ENCODE peak calls at places on chromosomes 3 and 15, in eight cellular contexts. One of them, this sample, is unnamed.

GRCh38 chr15:100834731-100835130 is 44.9 kb upstream of the ALDH1A3 start:
- DNase-seq in stomach: no peak
- DNase-seq in cardiac muscle cell: no peak
- DNase-seq in heart right ventricle: no peak
- DNase-seq in lower lobe of right lung: no peak
- DNase-seq in tibial artery: no peak
- DNase-seq in heart left ventricle: no peak
- DNase-seq in upper lobe of right lung: no peak
- DNase-seq in this sample: no peak

GRCh38 chr3:47123857-47124256 is 40.1 kb downstream of the SETD2 start:
- DNase-seq in tibial artery: no peak
- DNase-seq in cardiac muscle cell: no peak
- DNase-seq in stomach: no peak
- DNase-seq in heart left ventricle: no peak
- DNase-seq in lower lobe of right lung: no peak
- DNase-seq in heart right ventricle: no peak
- DNase-seq in upper lobe of right lung: no peak
- DNase-seq in this sample: no peak

GRCh38 chr3:97265237-97266005 is 451.0 kb downstream of the EPHA6 start:
- DNase-seq in stomach: no peak
- DNase-seq in lower lobe of right lung: no peak
- DNase-seq in heart right ventricle: no peak
- DNase-seq in upper lobe of right lung: no peak
- DNase-seq in heart left ventricle: no peak
- DNase-seq in tibial artery: no peak
- DNase-seq in cardiac muscle cell: no peak
- DNase-seq in this sample: no peak

GRCh38 chr3:45487508-45487907 is 99.1 kb downstream of the LARS2 start:
- DNase-seq in lower lobe of right lung: no peak
- DNase-seq in tibial artery: no peak
- DNase-seq in stomach: no peak
- DNase-seq in heart left ventricle: no peak
- DNase-seq in heart right ventricle: no peak
- DNase-seq in upper lobe of right lung: no peak
- DNase-seq in cardiac muscle cell: no peak
- DNase-seq in this sample: no peak

GRCh38 chr3:187997490-187997889 is 156.5 kb upstream of the LPP start:
- DNase-seq in tibial artery: no peak
- DNase-seq in heart right ventricle: no peak
- DNase-seq in cardiac muscle cell: no peak
- DNase-seq in upper lobe of right lung: no peak
- DNase-seq in heart left ventricle: no peak
- DNase-seq in lower lobe of right lung: no peak
- DNase-seq in stomach: no peak
- DNase-seq in this sample: no peak

GRCh38 chr15:37102315-37103021 is 2.1 kb upstream of the MEIS2 start:
- DNase-seq in tibial artery: no peak
- DNase-seq in upper lobe of right lung: no peak
- DNase-seq in stomach: no peak
- DNase-seq in lower lobe of right lung: no peak
- DNase-seq in heart right ventricle: no peak
- DNase-seq in heart left ventricle: no peak
- DNase-seq in cardiac muscle cell: no peak
- DNase-seq in this sample: peak; percentile 47

GRCh38 chr15:56492786-56493555 is 28.0 kb upstream of the MNS1 start:
- DNase-seq in tibial artery: no peak
- DNase-seq in cardiac muscle cell: no peak
- DNase-seq in heart left ventricle: no peak
- DNase-seq in heart right ventricle: no peak
- DNase-seq in lower lobe of right lung: no peak
- DNase-seq in upper lobe of right lung: no peak
- DNase-seq in stomach: no peak
- DNase-seq in this sample: no peak

GRCh38 chr3:80769683-80770082 is 991.8 kb downstream of the GBE1 start:
- DNase-seq in lower lobe of right lung: no peak
- DNase-seq in tibial artery: no peak
- DNase-seq in cardiac muscle cell: no peak
- DNase-seq in stomach: no peak
- DNase-seq in heart right ventricle: no peak
- DNase-seq in heart left ventricle: no peak
- DNase-seq in upper lobe of right lung: no peak
- DNase-seq in this sample: no peak

GRCh38 chr3:12286504-12286903 is 2.4 kb upstream of the PPARG start:
- DNase-seq in upper lobe of right lung: no peak
- DNase-seq in heart left ventricle: no peak
- DNase-seq in cardiac muscle cell: no peak
- DNase-seq in stomach: no peak
- DNase-seq in tibial artery: no peak
- DNase-seq in heart right ventricle: no peak
- DNase-seq in lower lobe of right lung: no peak
- DNase-seq in this sample: no peak

GRCh38 chr3:38168988-38169363 is 3.6 kb downstream of the OXSR1 start:
- DNase-seq in upper lobe of right lung: no peak
- DNase-seq in heart left ventricle: no peak
- DNase-seq in lower lobe of right lung: no peak
- DNase-seq in tibial artery: no peak
- DNase-seq in heart right ventricle: no peak
- DNase-seq in stomach: no peak
- DNase-seq in cardiac muscle cell: no peak
- DNase-seq in this sample: no peak

GRCh38 chr3:106699093-106699492 is 678.1 kb upstream of the CCDC54 start:
- DNase-seq in cardiac muscle cell: no peak
- DNase-seq in lower lobe of right lung: no peak
- DNase-seq in stomach: no peak
- DNase-seq in tibial artery: no peak
- DNase-seq in heart left ventricle: no peak
- DNase-seq in upper lobe of right lung: no peak
- DNase-seq in heart right ventricle: no peak
- DNase-seq in this sample: no peak

GRCh38 chr3:46665763-46666470 is 27.6 kb downstream of the ALS2CL start:
- DNase-seq in heart right ventricle: no peak
- DNase-seq in stomach: peak; percentile 25
- DNase-seq in lower lobe of right lung: peak; percentile 29
- DNase-seq in upper lobe of right lung: peak; percentile 41
- DNase-seq in cardiac muscle cell: no peak
- DNase-seq in heart left ventricle: no peak
- DNase-seq in tibial artery: no peak
- DNase-seq in this sample: peak; percentile 4

GRCh38 chr3:96259-96658 is 100.3 kb upstream of the CHL1 start:
- DNase-seq in heart right ventricle: no peak
- DNase-seq in upper lobe of right lung: no peak
- DNase-seq in stomach: no peak
- DNase-seq in lower lobe of right lung: no peak
- DNase-seq in heart left ventricle: no peak
- DNase-seq in cardiac muscle cell: no peak
- DNase-seq in tibial artery: no peak
- DNase-seq in this sample: no peak

GRCh38 chr3:80244390-80244789 is 476.6 kb upstream of the ROBO1 start:
- DNase-seq in upper lobe of right lung: no peak
- DNase-seq in heart left ventricle: no peak
- DNase-seq in cardiac muscle cell: no peak
- DNase-seq in tibial artery: no peak
- DNase-seq in stomach: no peak
- DNase-seq in lower lobe of right lung: no peak
- DNase-seq in heart right ventricle: peak; percentile 8
- DNase-seq in this sample: no peak

GRCh38 chr3:47054414-47054813 is 74.9 kb downstream of the NBEAL2 start:
- DNase-seq in lower lobe of right lung: no peak
- DNase-seq in cardiac muscle cell: no peak
- DNase-seq in upper lobe of right lung: no peak
- DNase-seq in tibial artery: no peak
- DNase-seq in stomach: no peak
- DNase-seq in heart right ventricle: no peak
- DNase-seq in heart left ventricle: no peak
- DNase-seq in this sample: no peak

GRCh38 chr3:132554437-132554836 is 42.6 kb upstream of the ACKR4 start:
- DNase-seq in stomach: peak; percentile 48
- DNase-seq in heart left ventricle: no peak
- DNase-seq in cardiac muscle cell: no peak
- DNase-seq in heart right ventricle: no peak
- DNase-seq in lower lobe of right lung: no peak
- DNase-seq in tibial artery: no peak
- DNase-seq in upper lobe of right lung: no peak
- DNase-seq in this sample: no peak

GRCh38 chr3:39108309-39108708 is 829 bp downstream of the TTC21A start:
- DNase-seq in lower lobe of right lung: no peak
- DNase-seq in heart right ventricle: no peak
- DNase-seq in cardiac muscle cell: no peak
- DNase-seq in tibial artery: no peak
- DNase-seq in stomach: no peak
- DNase-seq in upper lobe of right lung: no peak
- DNase-seq in heart left ventricle: no peak
- DNase-seq in this sample: no peak

DNA sequence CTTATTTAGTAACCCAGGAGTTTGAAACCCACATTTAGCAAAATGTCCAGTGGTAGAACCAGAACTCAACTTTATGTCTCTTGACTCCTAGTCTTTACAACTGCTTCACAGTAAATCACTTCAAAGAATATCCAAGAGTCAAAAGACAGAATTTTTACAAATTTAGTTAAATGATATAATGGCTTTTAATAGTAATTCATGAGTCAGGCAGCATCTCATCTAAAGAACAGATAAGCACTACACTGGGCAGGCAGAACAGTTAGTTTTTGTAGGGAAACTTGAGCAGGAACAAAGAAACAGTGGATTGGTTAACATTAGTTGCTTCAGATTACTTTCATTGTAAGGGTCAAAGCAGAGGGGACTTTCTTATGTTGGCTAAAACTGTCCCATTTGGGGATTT is 120.2 kb downstream of the NEO1 start:
- DNase-seq in heart left ventricle: no peak
- DNase-seq in tibial artery: no peak
- DNase-seq in lower lobe of right lung: no peak
- DNase-seq in cardiac muscle cell: no peak
- DNase-seq in stomach: no peak
- DNase-seq in heart right ventricle: no peak
- DNase-seq in upper lobe of right lung: no peak
- DNase-seq in this sample: no peak
- H3K27me3 ChIP-seq in heart left ventricle: no peaks in the 10 kb centered on the region
- H3K27me3 ChIP-seq in tibial artery: no peaks in the 10 kb centered on the region
- H3K27me3 ChIP-seq in lower lobe of right lung: no peaks in the 10 kb centered on the region
- H3K27me3 ChIP-seq in cardiac muscle cell: no peaks in the 10 kb centered on the region
- H3K27me3 ChIP-seq in stomach: no peaks in the 10 kb centered on the region
- H3K27me3 ChIP-seq in heart right ventricle: no peaks in the 10 kb centered on the region
- H3K27me3 ChIP-seq in upper lobe of right lung: no peaks in the 10 kb centered on the region
- H3K27me3 ChIP-seq in this sample: no peaks in the 10 kb centered on the region

DNA sequence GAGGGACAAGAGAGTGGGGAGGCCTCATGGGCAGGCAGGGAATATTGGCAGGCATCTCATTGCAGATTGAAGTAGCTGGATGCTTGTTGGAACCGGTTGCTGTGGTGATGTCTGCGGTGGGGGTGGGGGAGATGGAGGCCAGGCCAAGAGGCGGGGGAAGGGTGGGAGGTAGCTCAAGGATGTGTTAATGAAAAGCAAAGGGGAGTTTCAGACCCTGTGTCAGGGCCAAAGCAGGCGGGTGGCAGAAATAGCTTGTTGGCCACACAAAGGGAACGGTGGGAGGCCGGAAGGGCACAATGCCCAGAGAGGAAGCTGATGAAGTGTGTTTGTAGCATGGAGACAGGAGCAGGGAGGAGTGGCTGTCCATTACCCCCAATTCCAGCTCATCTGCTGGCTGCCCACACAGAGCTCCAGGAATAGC is 28.0 kb downstream of the CCDC33 start:
- DNase-seq in cardiac muscle cell: no peak
- DNase-seq in heart right ventricle: no peak
- DNase-seq in lower lobe of right lung: no peak
- DNase-seq in heart left ventricle: no peak
- DNase-seq in tibial artery: no peak
- DNase-seq in stomach: no peak
- DNase-seq in upper lobe of right lung: no peak
- DNase-seq in this sample: no peak
- H3K27me3 ChIP-seq in cardiac muscle cell: no peaks in the 10 kb centered on the region
- H3K27me3 ChIP-seq in heart right ventricle: peaks cover 57% of the 10 kb centered on the region
- H3K27me3 ChIP-seq in lower lobe of right lung: peaks cover 26% of the 10 kb centered on the region
- H3K27me3 ChIP-seq in heart left ventricle: no peaks in the 10 kb centered on the region
- H3K27me3 ChIP-seq in tibial artery: peaks cover 84% of the 10 kb centered on the region
- H3K27me3 ChIP-seq in stomach: no peaks in the 10 kb centered on the region
- H3K27me3 ChIP-seq in upper lobe of right lung: peaks cover 28% of the 10 kb centered on the region
- H3K27me3 ChIP-seq in this sample: no peaks in the 10 kb centered on the region

GRCh38 chr3:175007316-175007715 is 148.2 kb downstream of the NAALADL2 start:
- DNase-seq in upper lobe of right lung: no peak
- DNase-seq in stomach: no peak
- DNase-seq in heart left ventricle: no peak
- DNase-seq in lower lobe of right lung: no peak
- DNase-seq in cardiac muscle cell: no peak
- DNase-seq in tibial artery: no peak
- DNase-seq in heart right ventricle: no peak
- DNase-seq in this sample: no peak

GRCh38 chr3:175002732-175003143 is 143.6 kb downstream of the NAALADL2 start:
- DNase-seq in heart left ventricle: no peak
- DNase-seq in upper lobe of right lung: no peak
- DNase-seq in tibial artery: no peak
- DNase-seq in lower lobe of right lung: no peak
- DNase-seq in stomach: no peak
- DNase-seq in heart right ventricle: no peak
- DNase-seq in cardiac muscle cell: no peak
- DNase-seq in this sample: no peak

GRCh38 chr3:175005193-175005592 is 146.1 kb downstream of the NAALADL2 start:
- DNase-seq in lower lobe of right lung: no peak
- DNase-seq in cardiac muscle cell: no peak
- DNase-seq in upper lobe of right lung: no peak
- DNase-seq in stomach: no peak
- DNase-seq in heart right ventricle: no peak
- DNase-seq in heart left ventricle: no peak
- DNase-seq in tibial artery: no peak
- DNase-seq in this sample: no peak

GRCh38 chr3:175003590-175003989 is 144.5 kb downstream of the NAALADL2 start:
- DNase-seq in cardiac muscle cell: no peak
- DNase-seq in heart right ventricle: no peak
- DNase-seq in heart left ventricle: no peak
- DNase-seq in stomach: no peak
- DNase-seq in tibial artery: no peak
- DNase-seq in lower lobe of right lung: no peak
- DNase-seq in upper lobe of right lung: no peak
- DNase-seq in this sample: no peak

DNA sequence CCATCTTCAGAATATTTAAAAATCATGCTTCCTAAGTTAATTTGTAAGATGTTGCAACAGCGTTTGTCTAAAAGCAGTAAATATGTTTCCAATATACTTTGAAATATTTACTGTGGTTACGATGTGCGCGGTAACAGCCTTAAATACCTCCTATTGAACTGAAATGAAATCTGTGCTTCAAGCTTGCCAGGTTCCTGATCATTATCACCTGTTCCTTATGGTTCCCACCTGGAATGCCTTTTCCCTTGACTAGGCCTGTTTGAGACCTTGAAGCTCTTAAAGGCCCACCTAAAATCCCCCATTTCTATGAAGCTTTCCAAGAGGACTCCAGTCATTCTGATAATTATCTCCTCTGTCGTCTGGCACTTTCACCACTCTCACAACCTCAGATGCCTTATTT is 146.7 kb downstream of the NAALADL2 start:
- DNase-seq in heart left ventricle: no peak
- DNase-seq in lower lobe of right lung: no peak
- DNase-seq in cardiac muscle cell: no peak
- DNase-seq in tibial artery: no peak
- DNase-seq in stomach: no peak
- DNase-seq in upper lobe of right lung: no peak
- DNase-seq in heart right ventricle: no peak
- DNase-seq in this sample: no peak
- H3K27me3 ChIP-seq in heart left ventricle: no peaks in the 10 kb centered on the region
- H3K27me3 ChIP-seq in lower lobe of right lung: no peaks in the 10 kb centered on the region
- H3K27me3 ChIP-seq in cardiac muscle cell: no peaks in the 10 kb centered on the region
- H3K27me3 ChIP-seq in tibial artery: no peaks in the 10 kb centered on the region
- H3K27me3 ChIP-seq in stomach: no peaks in the 10 kb centered on the region
- H3K27me3 ChIP-seq in upper lobe of right lung: no peaks in the 10 kb centered on the region
- H3K27me3 ChIP-seq in heart right ventricle: no peaks in the 10 kb centered on the region
- H3K27me3 ChIP-seq in this sample: no peaks in the 10 kb centered on the region

GRCh38 chr3:177689077-177689476 is 491.8 kb upstream of the TBL1XR1 start:
- DNase-seq in lower lobe of right lung: no peak
- DNase-seq in stomach: no peak
- DNase-seq in tibial artery: no peak
- DNase-seq in heart right ventricle: no peak
- DNase-seq in cardiac muscle cell: no peak
- DNase-seq in upper lobe of right lung: no peak
- DNase-seq in heart left ventricle: no peak
- DNase-seq in this sample: no peak
- H3K27me3 ChIP-seq in lower lobe of right lung: no peaks in the 10 kb centered on the region
- H3K27me3 ChIP-seq in stomach: no peaks in the 10 kb centered on the region
- H3K27me3 ChIP-seq in tibial artery: no peaks in the 10 kb centered on the region
- H3K27me3 ChIP-seq in heart right ventricle: no peaks in the 10 kb centered on the region
- H3K27me3 ChIP-seq in cardiac muscle cell: no peaks in the 10 kb centered on the region
- H3K27me3 ChIP-seq in upper lobe of right lung: no peaks in the 10 kb centered on the region
- H3K27me3 ChIP-seq in heart left ventricle: no peaks in the 10 kb centered on the region
- H3K27me3 ChIP-seq in this sample: no peaks in the 10 kb centered on the region